ENCODE peak calls at places on chromosomes 4 and X, in five cellular contexts. Y is K562, Z is NT2/D1, H is HCT116, P is HepG2. O is an unnamed sample.

GRCh38 chr4:42119916-42120315 is 32.5 kb downstream of the BEND4 start:
- DNase-seq in Y (no peak), Z (no peak), H (no peak), P (no peak), O (no peak)

GRCh38 chr4:6507345-6507744 is 34.9 kb upstream of the PPP2R2C start:
- DNase-seq in Y (no peak), Z (no peak), H (no peak), P (no peak), O (no peak)

GRCh38 chrX:10649286-10649685 is 28.9 kb upstream of the MID1 start:
- DNase-seq in Y (no peak), Z (no peak), H (no peak), P (no peak), O (no peak)

GRCh38 chrX:23871905-23872546 is 35.7 kb downstream of the APOO start:
- DNase-seq in Y (no peak), Z (no peak), H (no peak), P (peak; percentile 54), O (no peak)

GRCh38 chrX:100479329-100479728 is 69.3 kb upstream of the PCDH19 start:
- DNase-seq in Y (no peak), Z (no peak), H (no peak), P (no peak), O (no peak)

GRCh38 chrX:30751497-30751896 is 98.3 kb downstream of the GK start:
- DNase-seq in Y (no peak), Z (no peak), H (peak; percentile 15), P (no peak), O (no peak)

GRCh38 chr4:55675196-55675793 is 39.2 kb upstream of the NMU start:
- DNase-seq in Y (no peak), Z (peak; percentile 27), H (no peak), P (no peak), O (no peak)

GRCh38 chr4:152160236-152160800 is 375.6 kb downstream of the FBXW7 start:
- DNase-seq in Y (no peak), Z (no peak), H (no peak), P (no peak), O (no peak)

GRCh38 chr4:122764808-122765189 is 32.3 kb downstream of the BBS12 start:
- DNase-seq in Y (no peak), Z (no peak), H (no peak), P (no peak), O (no peak)

GRCh38 chr4:75705198-75705712 is 19.1 kb upstream of the USO1 start:
- DNase-seq in Y (no peak), Z (peak; percentile 81), H (no peak), P (no peak), O (no peak)

GRCh38 chr4:63558709-63559108 is 850.5 kb downstream of the TECRL start:
- DNase-seq in Y (no peak), Z (no peak), H (no peak), P (no peak), O (no peak)

GRCh38 chr4:45732161-45732560 is 391.7 kb downstream of the GABRG1 start:
- DNase-seq in Y (no peak), Z (no peak), H (no peak), P (no peak), O (no peak)

GRCh38 chr4:77002321-77002720 is 52.8 kb downstream of the SEPTIN11 start:
- DNase-seq in Y (no peak), Z (no peak), H (no peak), P (no peak), O (no peak)

GRCh38 chrX:86964321-86964720 is 553.3 kb upstream of the KLHL4 start:
- DNase-seq in Y (no peak), Z (no peak), H (no peak), P (no peak), O (no peak)

GRCh38 chrX:34557733-34558132 is 99.4 kb downstream of the TMEM47 start:
- DNase-seq in Y (no peak), Z (peak; percentile 61), H (no peak), P (no peak), O (no peak)

GRCh38 chrX:155048997-155049619 is 21.8 kb downstream of the CMC4 start:
- DNase-seq in Y (peak; percentile 80), Z (no peak), H (no peak), P (peak; percentile 35), O (peak; percentile 39)

GRCh38 chr4:87527446-87528240 is 1.5 kb downstream of the SPARCL1 start:
- DNase-seq in Y (no peak), Z (no peak), H (no peak), P (no peak), O (no peak)

GRCh38 chr4:98658287-98659105 is at the start of gene TSPAN5:
- DNase-seq in Y (peak; percentile 61), Z (peak; percentile 52), H (peak; percentile 64), P (peak; percentile 12), O (peak; percentile 95)

GRCh38 chrX:102712216-102712966 is at the start of gene GPRASP2:
- DNase-seq in Y (peak; percentile 28), Z (no peak), H (no peak), P (no peak), O (peak; percentile 74)

GRCh38 chr4:115970859-115971258 is 857.4 kb upstream of the NDST4 start:
- DNase-seq in Y (no peak), Z (no peak), H (no peak), P (no peak), O (no peak)

GRCh38 chr4:122963222-122963621 is 40.8 kb upstream of the NUDT6 start:
- DNase-seq in Y (no peak), Z (no peak), H (no peak), P (no peak), O (no peak)

GRCh38 chrX:151970027-151970426 is 4.4 kb downstream of the GABRE start:
- DNase-seq in Y (no peak), Z (no peak), H (no peak), P (no peak), O (no peak)

GRCh38 chrX:148755111-148755510 is 254.7 kb downstream of the AFF2 start:
- DNase-seq in Y (no peak), Z (no peak), H (no peak), P (no peak), O (no peak)

GRCh38 chr4:4642201-4643025 is 100.6 kb upstream of the STX18 start:
- DNase-seq in Y (no peak), Z (no peak), H (no peak), P (no peak), O (no peak)

GRCh38 chr4:85829276-85830051 is 354.5 kb downstream of the ARHGAP24 start:
- DNase-seq in Y (no peak), Z (no peak), H (no peak), P (no peak), O (no peak)

GRCh38 chr4:28225005-28225404 is 1364.4 kb downstream of the STIM2 start:
- DNase-seq in Y (no peak), Z (peak; percentile 23), H (peak; percentile 8), P (no peak), O (no peak)

GRCh38 chrX:30735839-30736238 is 82.6 kb downstream of the GK start:
- DNase-seq in Y (peak; percentile 76), Z (peak; percentile 58), H (peak; percentile 39), P (peak; percentile 53), O (peak; percentile 45)

GRCh38 chr4:176054942-176055341 is 10.7 kb upstream of the WDR17 start:
- DNase-seq in Y (no peak), Z (no peak), H (no peak), P (no peak), O (no peak)

GRCh38 chrX:134148293-134148692 is 88.7 kb upstream of the CCDC160 start:
- DNase-seq in Y (no peak), Z (no peak), H (no peak), P (no peak), O (no peak)

GRCh38 chr4:140719022-140719421 is 37.2 kb downstream of the TBC1D9 start:
- DNase-seq in Y (no peak), Z (no peak), H (no peak), P (no peak), O (no peak)
- TF ChIP-seq YY1 in Y (no peak), Z (no peak), H (no peak), P (no peak), O (no peak)

DNA sequence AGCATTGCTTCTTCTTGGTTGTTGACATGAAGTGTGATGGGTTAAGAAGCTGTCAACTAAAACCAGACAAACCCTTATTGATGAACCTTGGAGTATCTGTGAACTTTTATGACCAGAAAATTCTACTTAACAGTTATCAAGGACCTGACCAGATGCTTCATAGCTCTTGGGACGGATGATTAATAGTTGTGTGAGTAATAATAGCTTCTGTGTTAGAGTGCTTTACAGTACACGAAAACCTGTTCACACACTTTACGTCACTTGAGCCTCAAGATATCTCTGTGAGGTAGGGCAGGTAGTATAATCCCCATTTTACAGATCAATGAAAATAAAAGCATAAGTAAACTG is 58.2 kb downstream of the PGRMC2 start:
- DNase-seq in Y (no peak), Z (no peak), H (no peak), P (no peak), O (no peak)
- TF ChIP-seq YY1 in Y (no peak), Z (no peak), H (no peak), P (no peak), O (no peak)

GRCh38 chr4:188121530-188121929 is 12.1 kb upstream of the TRIML2 start:
- DNase-seq in Y (no peak), Z (no peak), H (no peak), P (no peak), O (no peak)

GRCh38 chr4:188132232-188132631 is 7.0 kb upstream of the TRIML1 start:
- DNase-seq in Y (no peak), Z (no peak), H (no peak), P (no peak), O (no peak)

GRCh38 chr4:188130355-188130754 is 8.9 kb upstream of the TRIML1 start:
- DNase-seq in Y (no peak), Z (no peak), H (peak; percentile 41), P (no peak), O (no peak)

DNA sequence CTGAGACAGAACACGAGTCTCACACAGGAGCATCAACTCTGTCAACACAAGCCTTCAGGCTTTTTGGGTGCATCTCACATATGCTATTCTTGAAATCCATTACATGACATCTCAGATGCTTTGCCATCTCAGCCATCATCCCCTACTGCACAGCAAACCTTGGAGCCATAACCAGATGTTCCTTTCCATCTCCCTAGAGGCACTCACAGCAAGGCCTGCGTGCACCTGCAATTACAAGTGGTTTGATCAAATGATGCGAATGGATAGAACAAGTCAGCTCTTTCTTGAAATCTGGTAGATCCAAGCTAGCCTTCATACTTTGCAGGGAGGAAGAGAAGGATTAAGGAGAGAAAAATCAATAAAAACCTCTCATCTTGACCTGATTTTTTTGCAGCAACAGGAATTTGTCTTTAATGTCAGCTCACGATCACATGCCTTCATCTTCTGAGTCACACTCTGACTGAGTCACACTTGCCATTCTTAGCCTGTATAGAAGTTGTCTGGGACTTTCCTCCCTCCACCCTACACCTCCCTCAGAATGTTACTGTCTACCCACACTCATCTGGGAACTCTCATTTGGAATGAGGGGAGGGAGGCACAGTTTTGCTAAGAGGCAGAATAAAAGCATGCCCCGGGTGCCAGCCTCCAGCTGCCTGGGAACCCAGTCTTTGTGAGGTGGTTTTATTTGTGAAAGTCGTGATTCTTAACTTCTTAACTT is 11.9 kb upstream of the TRIML1 start:
- DNase-seq in Y (no peak), Z (no peak), H (peak; percentile 86), P (no peak), O (no peak)
- TF ChIP-seq YY1 in Y (no peak), Z (no peak), H (peak; percentile 16), P (no peak), O (no peak)

DNA sequence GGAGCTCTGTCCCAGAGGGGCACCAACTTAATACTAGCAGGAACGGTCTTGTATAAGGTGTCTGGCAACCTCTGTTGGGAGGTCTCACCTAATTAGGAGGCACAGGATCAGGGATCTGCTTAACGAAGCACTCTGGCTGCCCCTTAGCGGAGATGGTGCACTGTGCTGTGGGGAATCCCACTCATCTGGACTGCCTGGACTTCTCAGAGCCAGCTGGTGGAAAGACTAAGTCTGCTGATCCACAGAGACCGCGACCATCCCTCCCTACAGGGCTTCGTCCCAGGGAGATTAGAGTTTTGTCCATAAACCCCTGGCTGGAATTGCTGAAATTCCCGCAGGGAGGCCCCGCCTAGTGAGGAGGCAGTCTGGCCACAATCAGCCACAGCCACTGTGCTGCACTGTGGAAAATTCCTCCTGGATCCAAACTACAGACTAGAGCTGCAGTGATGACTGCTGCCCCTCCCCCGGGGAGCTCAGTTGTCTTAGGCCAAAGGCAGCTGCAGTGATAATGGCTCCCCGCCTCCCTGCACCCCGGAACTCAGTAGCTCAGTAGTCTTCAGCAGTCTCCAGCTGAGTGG is 22.0 kb upstream of the ZCCHC4 start:
- DNase-seq in Y (peak; percentile 42), Z (no peak), H (no peak), P (peak; percentile 44), O (no peak)
- TF ChIP-seq YY1 in Y (no peak), Z (no peak), H (no peak), P (no peak), O (no peak)